ENCODE peak calls at places on chromosome 9, in nine cellular contexts. X is coronary artery, R is GM23338, V is MM.1S, K is K562, Y is sigmoid colon, O is neuronal stem cell, Z is adrenal gland, I is uterus. D is an unnamed sample.

GRCh38 chr9:105633373-105633772 is 28.9 kb upstream of the TAL2 start:
- DNase-seq in I (no peak), X (no peak), R (no peak), K (no peak), O (no peak), V (no peak), Y (no peak), Z (no peak), D (no peak)

GRCh38 chr9:134712922-134713321 is 71.3 kb downstream of the COL5A1 start:
- DNase-seq in V (no peak), R (no peak), I (no peak), O (no peak), K (no peak), Y (peak; percentile 90), Z (no peak), X (no peak), D (no peak)

GRCh38 chr9:133643978-133644760 is 8.0 kb downstream of the DBH start:
- DNase-seq in Y (no peak), K (no peak), R (no peak), O (no peak), V (no peak), I (no peak), X (no peak), Z (no peak), D (no peak)

GRCh38 chr9:107351382-107352045 is 68.4 kb downstream of the RAD23B start:
- DNase-seq in I (no peak), Z (no peak), R (no peak), O (no peak), K (no peak), V (no peak), X (no peak), Y (no peak), D (no peak)

GRCh38 chr9:132160802-132161742 is 786 bp upstream of the NTNG2 start:
- DNase-seq in K (no peak), R (peak; percentile 82), V (peak; percentile 47), Z (peak; percentile 71), O (peak; percentile 35), X (no peak), Y (no peak), I (no peak), D (no peak)

GRCh38 chr9:10701906-10702305 is 89.1 kb upstream of the PTPRD start:
- DNase-seq in Z (no peak), K (no peak), O (no peak), I (no peak), Y (no peak), V (no peak), R (no peak), X (no peak), D (no peak)

GRCh38 chr9:131284856-131285255 is 4.7 kb upstream of the PLPP7 start:
- DNase-seq in X (no peak), K (no peak), V (no peak), R (no peak), Y (no peak), Z (no peak), O (no peak), I (no peak), D (no peak)

GRCh38 chr9:32069969-32070368 is 314.5 kb upstream of the ACO1 start:
- DNase-seq in O (no peak), R (no peak), I (no peak), X (no peak), Y (no peak), Z (no peak), K (no peak), V (no peak), D (no peak)

GRCh38 chr9:15249042-15249818 is 57.8 kb downstream of the TTC39B start:
- DNase-seq in Z (no peak), X (no peak), R (peak; percentile 38), I (no peak), V (no peak), O (no peak), K (no peak), Y (no peak), D (no peak)

GRCh38 chr9:86471501-86471900 is 117.3 kb upstream of the TUT7 start:
- DNase-seq in V (no peak), O (no peak), X (no peak), Z (no peak), R (no peak), Y (no peak), K (no peak), I (no peak), D (no peak)

GRCh38 chr9:125189011-125189360 is 617 bp downstream of the PPP6C start:
- DNase-seq in V (peak; percentile 23), X (no peak), R (peak; percentile 63), O (peak; percentile 1), Y (peak; percentile 70), Z (peak; percentile 59), K (no peak), I (no peak), D (no peak)

GRCh38 chr9:134930404-134930803 is 12.7 kb upstream of the FCN1 start:
- DNase-seq in X (no peak), Z (no peak), R (no peak), V (no peak), K (no peak), O (no peak), I (no peak), Y (no peak), D (no peak)

GRCh38 chr9:87340391-87340790 is 157.3 kb upstream of the DAPK1 start:
- DNase-seq in X (no peak), R (no peak), O (no peak), I (no peak), K (no peak), Y (no peak), Z (no peak), V (no peak), D (no peak)

GRCh38 chr9:131017067-131017466 is 8.1 kb downstream of the LAMC3 start:
- DNase-seq in I (no peak), X (no peak), R (peak; percentile 72), V (no peak), O (no peak), Y (no peak), K (peak; percentile 57), Z (no peak), D (no peak)

GRCh38 chr9:133226219-133227171 is 17.4 kb upstream of the OBP2B start:
- DNase-seq in R (peak; percentile 41), X (peak; percentile 66), Z (no peak), K (no peak), V (no peak), O (no peak), Y (peak; percentile 48), I (no peak), D (no peak)

GRCh38 chr9:13131991-13132390 is 147.5 kb downstream of the MPDZ start:
- DNase-seq in I (no peak), K (no peak), O (no peak), R (no peak), V (no peak), X (no peak), Z (no peak), Y (no peak), D (no peak)
- H3K27ac ChIP-seq in I (no peak overlapping the region), K (no peak overlapping the region), O (no peak overlapping the region), R (no peak overlapping the region), V (no peak overlapping the region), X (no peak overlapping the region), Z (no peak overlapping the region), Y (no peak overlapping the region), D (no peak overlapping the region)

GRCh38 chr9:135963938-135964337 is 2.8 kb upstream of the UBAC1 start:
- DNase-seq in I (no peak), K (no peak), X (no peak), Z (no peak), Y (no peak), R (no peak), O (no peak), V (no peak), D (no peak)

GRCh38 chr9:135961811-135962695 is 880 bp upstream of the UBAC1 start:
- DNase-seq in Y (no peak), O (no peak), K (no peak), V (no peak), X (no peak), I (no peak), Z (no peak), R (no peak), D (no peak)

GRCh38 chr9:135961277-135961705 is at the start of gene UBAC1:
- DNase-seq in K (peak; percentile 94), Z (peak; percentile 98), I (peak; percentile 96), Y (peak; percentile 98), V (peak; percentile 96), X (peak; percentile 98), O (peak; percentile 94), R (peak; percentile 97), D (peak; percentile 92)

GRCh38 chr9:135963338-135963737 is 2.2 kb upstream of the UBAC1 start:
- DNase-seq in Y (no peak), K (no peak), X (no peak), O (no peak), Z (no peak), V (no peak), R (no peak), I (no peak), D (no peak)

GRCh38 chr9:135962696-135963307 is 1.6 kb upstream of the UBAC1 start:
- DNase-seq in Z (no peak), K (no peak), X (no peak), V (no peak), R (no peak), I (no peak), Y (no peak), O (no peak), D (no peak)
- H3K27ac ChIP-seq in Z (no peak overlapping the region), K (peak overlapping the region; percentile 81), X (no peak overlapping the region), V (no peak overlapping the region), R (no peak overlapping the region), I (no peak overlapping the region), Y (no peak overlapping the region), O (no peak overlapping the region), D (no peak overlapping the region)

GRCh38 chr9:92612816-92613215 is 57.1 kb downstream of the IPPK start:
- DNase-seq in O (no peak), K (no peak), X (no peak), I (no peak), Y (no peak), Z (no peak), R (no peak), V (no peak), D (no peak)
- H3K27ac ChIP-seq in O (no peak overlapping the region), K (no peak overlapping the region), X (no peak overlapping the region), I (no peak overlapping the region), Y (peak overlapping the region; percentile 90), Z (no peak overlapping the region), R (no peak overlapping the region), V (no peak overlapping the region), D (no peak overlapping the region)

DNA sequence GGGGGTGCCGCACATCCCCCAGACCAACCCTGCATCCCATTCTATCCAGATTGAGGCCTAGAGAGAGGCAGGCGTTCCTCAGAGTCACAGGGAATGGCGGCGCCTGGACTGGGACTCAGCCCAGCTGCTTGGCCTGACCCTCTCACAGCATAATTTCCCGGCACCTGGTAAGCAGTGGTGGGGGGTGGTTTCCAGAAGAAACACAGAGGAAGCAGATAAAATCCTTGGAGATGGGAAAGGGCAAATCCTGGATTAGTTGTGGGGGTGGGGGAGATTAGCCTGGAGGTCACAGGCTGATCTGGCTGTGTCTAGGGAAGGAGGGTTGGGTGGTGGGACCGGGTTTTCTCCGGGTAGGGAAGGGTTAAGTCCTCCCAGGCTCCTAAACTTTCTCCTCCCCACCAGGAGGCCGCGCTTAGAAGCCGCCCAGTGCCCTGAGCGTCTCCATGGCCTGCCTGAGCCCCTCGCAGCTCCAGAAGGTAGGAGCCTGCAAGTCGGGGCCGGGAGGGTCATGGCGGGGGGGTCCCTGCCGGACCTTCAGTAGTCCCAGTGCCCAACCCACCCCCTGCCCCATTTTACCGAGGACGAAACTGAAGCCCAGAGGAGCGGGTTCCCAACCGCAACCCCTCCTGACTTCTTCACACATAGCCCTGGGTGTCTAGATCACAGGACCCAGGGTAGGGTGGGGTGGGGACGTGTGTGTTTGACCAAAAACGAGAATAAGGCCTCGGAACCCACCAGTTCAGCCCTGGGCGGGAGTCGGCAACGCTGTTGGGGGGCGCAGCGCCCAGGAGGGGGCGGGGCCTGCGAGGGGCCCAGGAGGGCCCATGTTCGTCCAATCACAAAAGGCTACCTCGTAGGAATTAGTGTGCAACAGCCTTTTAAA is 1.3 kb downstream of the PHYHD1 start:
- DNase-seq in K (peak; percentile 52), I (peak; percentile 79), X (no peak), R (peak; percentile 92), O (peak; percentile 63), V (no peak), Z (peak; percentile 70), Y (peak; percentile 84), D (peak; percentile 25)
- H3K27ac ChIP-seq in K (no peak overlapping the region), I (peak overlapping the region; percentile 95), X (peak overlapping the region; percentile 94), R (peak overlapping the region; percentile 95), O (peak overlapping the region; percentile 77), V (no peak overlapping the region), Z (peak overlapping the region; percentile 57), Y (peak overlapping the region; percentile 86), D (peak overlapping the region; percentile 71)

D was measured in substantia nigra.